ENCODE peak calls at places on chromosomes 16 and 17, in five cellular contexts. I is fibroblast of mammary gland, O is breast epithelium, X is left ventricle myocardium inferior, M is AG04450. Y is an unnamed sample.

GRCh38 chr16:70151391-70151790 is 22.2 kb upstream of the CLEC18C start:
- DNase-seq in I (no peak), O (no peak), X (no peak), M (no peak), Y (no peak)

GRCh38 chr16:80294172-80294571 is 246.6 kb upstream of the DYNLRB2 start:
- DNase-seq in I (no peak), O (no peak), X (no peak), M (no peak), Y (no peak)

GRCh38 chr17:11932337-11932898 is 64.9 kb downstream of the ZNF18 start:
- DNase-seq in I (no peak), O (no peak), X (no peak), M (no peak), Y (no peak)

GRCh38 chr16:86991679-86992078 is 325.5 kb downstream of the C16orf95 start:
- DNase-seq in I (peak), O (no peak), X (no peak), M (peak), Y (no peak)

GRCh38 chr16:80981103-80981502 is 25.6 kb downstream of the CMC2 start:
- DNase-seq in I (no peak), O (no peak), X (no peak), M (no peak), Y (no peak)

GRCh38 chr17:58232707-58233156 is 5.7 kb upstream of the LPO start:
- DNase-seq in I (peak), O (no peak), X (no peak), M (peak), Y (peak)

GRCh38 chr16:13935408-13935807 is 15.5 kb downstream of the ERCC4 start:
- DNase-seq in I (no peak), O (no peak), X (no peak), M (no peak), Y (no peak)

GRCh38 chr16:21028728-21029127 is 121.9 kb downstream of the DNAH3 start:
- DNase-seq in I (peak), O (no peak), X (no peak), M (no peak), Y (no peak)

GRCh38 chr16:79599837-79600635 is 501 bp downstream of the MAF start:
- DNase-seq in I (no peak), O (peak), X (peak), M (no peak), Y (no peak)

GRCh38 chr16:379183-379960 is 2.4 kb downstream of the PGAP6 start:
- DNase-seq in I (no peak), O (peak), X (no peak), M (no peak), Y (no peak)

GRCh38 chr16:376817-377418 is 4.9 kb downstream of the PGAP6 start:
- DNase-seq in I (no peak), O (no peak), X (no peak), M (no peak), Y (no peak)

GRCh38 chr16:377419-377951 is 4.3 kb downstream of the PGAP6 start:
- DNase-seq in I (no peak), O (no peak), X (no peak), M (no peak), Y (no peak)

GRCh38 chr16:379961-380836 is 1.6 kb downstream of the PGAP6 start:
- DNase-seq in I (no peak), O (no peak), X (no peak), M (no peak), Y (no peak)

DNA sequence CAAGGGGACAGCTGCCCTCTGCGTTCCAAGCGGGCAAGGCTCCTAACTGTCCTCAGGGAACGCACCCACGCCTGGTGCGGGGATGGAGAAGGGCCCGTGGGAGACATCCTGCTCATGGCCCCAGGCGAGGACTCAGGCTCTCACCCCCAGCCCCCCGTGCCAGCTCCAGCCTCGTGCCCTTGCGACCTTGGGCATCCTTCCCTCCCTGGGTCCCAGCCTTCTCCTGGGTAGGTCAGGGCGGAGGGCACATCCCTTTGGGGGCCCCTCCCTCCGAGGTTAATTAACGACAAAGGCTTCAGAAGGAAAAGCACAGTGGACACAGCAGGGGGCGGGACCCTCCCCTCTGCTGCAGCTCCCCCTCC is 3.0 kb downstream of the PGAP6 start:
- DNase-seq in I (no peak), O (no peak), X (no peak), M (no peak), Y (no peak)
- H3K4me3 ChIP-seq in I (no peak), O (no peak), X (no peak), M (no peak), Y (no peak)

DNA sequence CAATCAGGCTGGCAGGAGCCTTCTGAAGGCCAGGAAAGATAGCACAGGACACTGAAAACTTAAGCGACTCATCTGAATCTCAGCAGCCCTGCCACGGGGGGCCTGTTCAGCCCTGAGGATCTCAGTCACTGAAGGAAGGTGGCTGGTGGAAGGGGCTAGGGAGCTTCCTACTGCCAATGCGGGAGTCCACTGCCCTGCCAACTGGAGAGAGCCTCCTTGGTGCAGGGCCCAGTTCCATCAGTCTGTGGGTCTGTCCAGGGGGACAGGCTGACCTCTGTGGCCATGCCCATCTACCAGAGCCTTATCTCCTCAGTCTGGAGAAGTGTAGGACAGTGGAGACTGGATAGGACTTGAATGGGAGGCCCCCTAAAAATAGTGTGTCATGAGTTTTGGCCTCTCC is 1851.6 kb downstream of the TP53TG3F start:
- DNase-seq in I (no peak), O (no peak), X (no peak), M (no peak), Y (no peak)
- H3K4me3 ChIP-seq in I (no peak), O (no peak), X (no peak), M (no peak), Y (no peak)

GRCh38 chr16:11740567-11740966 is 2.1 kb downstream of the TXNDC11 start:
- DNase-seq in I (no peak), O (no peak), X (no peak), M (no peak), Y (no peak)
- H3K4me3 ChIP-seq in I (peak), O (peak), X (peak), M (peak), Y (peak)

DNA sequence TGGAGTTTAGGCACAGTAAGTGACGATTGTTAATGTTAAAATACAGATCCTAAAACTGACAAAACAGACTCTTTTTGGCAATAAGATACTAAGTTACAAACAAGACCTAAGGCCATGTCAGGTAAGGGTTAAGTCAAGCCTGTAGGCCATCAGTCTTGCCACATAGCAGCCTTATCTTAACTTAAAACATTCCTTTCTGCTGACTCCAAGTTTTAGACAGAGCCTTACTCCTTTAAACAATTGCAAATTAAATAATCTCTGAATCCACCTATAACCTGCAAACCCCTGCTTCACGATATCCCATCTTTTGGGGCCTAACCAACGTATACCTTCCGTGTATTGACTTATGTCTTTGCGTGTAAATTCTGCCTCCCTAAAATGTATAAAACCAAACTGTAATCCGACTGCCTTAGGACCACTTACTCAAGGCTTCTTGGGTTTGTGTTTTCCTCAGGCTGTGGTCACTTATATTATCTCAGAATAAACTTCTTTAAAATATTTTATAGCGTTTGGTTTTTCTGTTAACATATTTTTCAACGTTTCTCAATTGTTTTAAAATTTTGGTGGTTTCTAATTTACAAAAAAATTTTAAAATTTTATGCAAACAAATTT is 64.4 kb downstream of the EFCAB5 start:
- DNase-seq in I (no peak), O (no peak), X (no peak), M (no peak), Y (peak)
- H3K4me3 ChIP-seq in I (no peak), O (no peak), X (no peak), M (no peak), Y (no peak)

GRCh38 chr16:67963325-67964321 is 4.8 kb downstream of the SLC12A4 start:
- DNase-seq in I (no peak), O (no peak), X (no peak), M (no peak), Y (no peak)
- H3K4me3 ChIP-seq in I (no peak), O (peak), X (peak), M (no peak), Y (no peak)

GRCh38 chr16:67249762-67250327 is 1.1 kb downstream of the SLC9A5 start:
- DNase-seq in I (no peak), O (no peak), X (no peak), M (no peak), Y (no peak)
- H3K4me3 ChIP-seq in I (no peak), O (no peak), X (no peak), M (peak), Y (peak)

DNA sequence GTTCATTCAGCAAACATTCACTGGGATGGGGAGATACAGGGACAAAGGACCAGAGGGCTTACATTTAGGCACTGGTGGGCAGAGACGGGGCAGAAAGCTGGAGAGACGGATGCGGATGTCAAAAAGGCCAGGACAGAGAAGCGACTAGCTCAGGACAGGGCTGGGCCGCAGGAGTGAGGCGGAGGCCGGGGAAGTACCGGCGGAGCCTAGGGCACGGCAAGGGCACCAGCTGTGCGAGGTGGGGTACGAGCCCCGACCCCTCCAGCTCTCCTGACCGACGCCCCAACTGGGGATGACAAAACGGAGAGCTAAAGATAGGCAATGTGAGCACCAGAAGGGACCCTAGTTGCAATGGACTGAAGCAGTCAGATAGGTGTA is 3.9 kb upstream of the SGCA start:
- DNase-seq in I (no peak), O (no peak), X (no peak), M (no peak), Y (no peak)
- H3K4me3 ChIP-seq in I (no peak), O (peak), X (peak), M (no peak), Y (no peak)

DNA sequence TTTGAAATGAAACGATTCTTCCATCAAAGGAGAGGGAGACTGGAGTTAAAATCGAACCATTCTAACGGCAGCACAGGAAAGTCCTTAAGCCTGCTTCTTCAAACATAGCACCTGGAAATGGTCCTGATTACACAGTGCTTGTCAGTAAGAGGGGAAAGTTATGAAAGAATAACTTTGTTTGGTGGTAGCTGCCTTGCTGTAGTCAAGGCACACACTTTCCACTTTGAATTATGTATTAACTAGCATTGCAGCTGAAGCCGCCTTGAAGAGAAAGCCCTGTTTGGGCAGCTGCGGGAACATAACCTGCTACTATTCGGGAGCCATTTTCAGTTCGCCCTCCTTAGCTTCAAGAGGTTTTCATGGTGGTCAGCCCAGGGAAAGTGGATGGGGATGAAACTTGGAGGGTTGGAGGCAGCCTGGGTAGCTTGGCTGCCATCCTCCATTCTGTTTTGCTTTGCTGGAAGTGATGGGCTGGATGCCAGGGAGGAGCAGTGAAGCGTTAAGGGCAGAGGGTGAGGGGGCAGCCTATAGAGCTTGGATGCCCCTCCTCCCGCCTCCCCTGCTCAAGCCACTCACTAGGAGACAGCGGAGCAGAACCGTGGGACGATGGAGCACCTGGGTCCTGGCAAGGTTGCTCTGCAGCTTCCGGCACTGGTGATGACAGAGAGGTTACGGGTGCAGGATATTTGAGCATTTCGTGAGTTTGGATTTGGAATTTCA is 5.2 kb upstream of the HAS3 start:
- DNase-seq in I (no peak), O (no peak), X (no peak), M (no peak), Y (no peak)
- H3K4me3 ChIP-seq in I (no peak), O (no peak), X (no peak), M (no peak), Y (no peak)

DNA sequence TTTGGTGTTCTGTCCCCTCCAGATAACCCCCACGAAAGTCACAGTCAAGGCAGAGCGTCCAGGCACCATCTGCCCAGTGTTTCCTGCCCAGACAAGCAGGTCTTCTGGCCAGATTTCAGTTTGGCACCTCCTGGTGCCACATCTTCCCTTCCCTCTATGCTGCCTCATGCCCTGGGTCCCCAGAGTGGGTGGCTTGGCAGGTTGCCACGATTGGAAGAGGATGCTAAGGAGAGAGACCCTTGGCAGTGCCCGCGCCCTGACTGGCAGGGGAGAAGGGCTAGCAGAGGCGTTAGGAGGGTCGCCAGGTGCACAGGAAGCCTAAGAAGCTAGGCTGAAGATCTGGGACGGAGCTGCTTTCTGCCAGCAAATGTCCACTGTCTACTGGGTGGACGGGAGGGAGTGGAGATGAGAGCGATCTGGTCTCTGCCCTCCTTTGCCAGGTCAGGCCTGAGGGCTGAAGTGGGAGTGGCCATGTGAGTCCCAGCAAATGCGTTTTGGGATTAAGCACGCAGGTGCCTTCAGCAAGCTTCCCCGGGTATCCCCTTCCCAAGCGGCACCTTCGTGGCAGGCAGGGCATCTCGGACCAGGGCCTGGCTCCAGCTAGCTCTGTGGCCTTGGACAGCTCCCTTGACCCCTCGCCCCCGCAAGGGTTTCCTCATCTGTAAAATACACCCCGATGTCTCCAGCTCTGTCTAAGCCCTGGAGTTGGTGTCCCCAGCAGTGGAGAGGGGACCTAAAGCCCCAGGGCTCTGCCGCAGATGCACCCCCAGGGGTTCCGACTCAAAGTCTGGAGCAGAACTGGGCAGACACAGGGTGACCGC is 13.4 kb upstream of the CD300A start:
- DNase-seq in I (no peak), O (no peak), X (no peak), M (no peak), Y (no peak)
- H3K4me3 ChIP-seq in I (no peak), O (peak), X (peak), M (no peak), Y (no peak)

DNA sequence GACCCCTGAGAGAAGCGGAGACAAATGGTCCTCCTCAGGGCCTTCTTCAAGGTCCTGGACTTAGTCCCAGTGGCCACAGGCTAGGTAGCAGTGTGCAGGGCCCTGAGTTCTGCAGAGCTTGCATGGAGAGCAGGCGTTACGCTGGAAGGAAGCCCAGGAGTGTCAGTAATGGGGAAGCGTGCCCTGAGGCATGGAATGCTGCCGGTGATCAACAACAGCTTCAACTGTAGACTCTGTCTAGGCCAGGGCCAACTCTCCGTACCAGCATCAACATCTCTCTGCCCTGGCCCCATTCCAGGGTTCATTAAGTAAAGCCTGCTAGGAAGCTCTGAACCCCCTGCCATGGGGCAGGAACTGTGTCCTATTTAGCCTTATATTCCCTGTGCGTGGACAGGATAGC is 568 bp upstream of the TNK1 start:
- DNase-seq in I (no peak), O (peak), X (peak), M (no peak), Y (peak)
- H3K4me3 ChIP-seq in I (no peak), O (peak), X (peak), M (no peak), Y (no peak)